ENCODE peak calls at places on chromosomes 5 and 9, in ten cellular contexts. T, H, F, G, X, O, L, M, B and Q are unnamed samples.

GRCh38 chr5:160629007-160629402 is 207.3 kb downstream of the PTTG1 start:
- DNase-seq in X (no peak), L (no peak), F (no peak), H (no peak), T (no peak), B (no peak), O (no peak), G (no peak), M (no peak), Q (no peak)

GRCh38 chr5:32280656-32281081 is 32.1 kb downstream of the MTMR12 start:
- DNase-seq in G (no peak), F (no peak), T (no peak), X (no peak), L (no peak), B (no peak), O (no peak), H (no peak), M (no peak), Q (peak)

GRCh38 chr5:60492958-60493357 is 207.0 kb downstream of the DEPDC1B start:
- DNase-seq in M (peak), L (peak), O (peak), X (peak), B (peak), H (peak), T (no peak), G (peak), F (no peak), Q (no peak)

GRCh38 chr9:70949239-70949638 is 172.2 kb downstream of the TRPM3 start:
- DNase-seq in L (no peak), T (no peak), H (no peak), X (no peak), O (no peak), M (no peak), F (no peak), G (no peak), B (no peak), Q (peak)

GRCh38 chr5:151751091-151751490 is 7.3 kb downstream of the ATOX1 start:
- DNase-seq in H (no peak), O (peak), G (no peak), X (no peak), F (no peak), L (peak), M (no peak), T (no peak), B (peak), Q (no peak)

GRCh38 chr9:115553082-115553481 is 435.1 kb upstream of the TNC start:
- DNase-seq in X (no peak), G (no peak), H (peak), T (no peak), L (no peak), O (peak), M (no peak), B (no peak), F (peak), Q (no peak)

GRCh38 chr9:90894956-90895687 is 93.5 kb downstream of the SYK start:
- DNase-seq in O (peak), F (peak), X (peak), G (peak), H (no peak), T (no peak), L (peak), B (no peak), M (no peak), Q (no peak)

GRCh38 chr9:133955821-133956411 is 36.2 kb downstream of the VAV2 start:
- DNase-seq in B (peak), G (no peak), H (peak), M (no peak), T (peak), F (peak), X (no peak), O (peak), L (peak), Q (no peak)

GRCh38 chr5:81530919-81531318 is 137.0 kb upstream of the ACOT12 start:
- DNase-seq in T (no peak), X (no peak), G (no peak), F (no peak), M (no peak), H (no peak), O (no peak), L (no peak), B (peak), Q (no peak)

GRCh38 chr9:106708147-106708838 is 154.7 kb upstream of the ZNF462 start:
- DNase-seq in T (no peak), X (no peak), H (no peak), L (peak), F (no peak), O (no peak), B (peak), M (no peak), G (no peak), Q (no peak)

DNA sequence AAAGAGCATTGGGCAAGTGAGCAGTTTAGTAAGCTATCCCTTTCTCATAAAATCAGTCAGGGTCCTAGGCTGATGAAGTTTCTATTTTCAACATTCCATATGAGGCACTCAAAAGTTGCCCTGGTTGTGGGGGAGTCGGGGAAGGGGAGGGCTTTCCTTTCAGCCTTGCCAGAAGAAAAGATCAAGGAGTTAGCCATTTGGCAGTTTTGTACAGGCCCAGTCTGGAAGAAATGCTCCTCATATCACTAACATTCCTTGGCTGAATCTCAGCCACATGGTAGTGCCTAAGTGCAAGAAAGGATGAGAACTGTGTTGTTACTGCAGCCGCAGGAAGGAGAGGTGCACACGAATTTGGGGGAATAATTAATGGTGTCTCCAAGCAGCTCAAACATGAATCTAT is 60.8 kb downstream of the ZNF474 start:
- DNase-seq in M (no peak), L (no peak), T (no peak), X (no peak), O (no peak), H (no peak), F (no peak), G (no peak), B (no peak), Q (no peak)
- H3K4me2 ChIP-seq in M (no peak), L (no peak), T (no peak), X (no peak), O (no peak), H (no peak), F (no peak), G (no peak), B (no peak), Q (no peak)

DNA sequence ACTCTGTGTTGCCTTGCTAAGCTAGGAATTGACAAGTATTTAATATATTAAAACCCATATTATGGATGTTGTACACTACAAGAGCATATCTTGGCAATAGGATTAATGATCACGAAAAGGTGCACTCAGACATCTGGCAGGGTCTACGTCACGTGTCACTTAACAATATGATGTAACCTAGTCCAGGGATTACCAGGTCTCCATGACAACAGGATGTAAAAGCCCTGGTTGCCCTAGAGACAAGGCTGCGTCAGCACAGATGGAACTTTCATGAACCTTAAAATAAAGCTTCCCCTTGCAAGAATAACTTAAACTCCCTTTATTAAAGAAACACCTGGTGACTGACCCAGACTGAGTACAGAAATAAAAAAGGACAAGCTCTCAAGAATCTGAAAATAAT is 717.8 kb downstream of the CDH18 start:
- DNase-seq in M (no peak), O (no peak), T (no peak), B (no peak), H (no peak), G (no peak), L (no peak), X (no peak), F (peak), Q (peak)
- H3K4me2 ChIP-seq in M (no peak), O (no peak), T (no peak), B (no peak), H (no peak), G (no peak), L (no peak), X (no peak), F (no peak), Q (peak)

GRCh38 chr5:75460947-75461346 is 50.5 kb downstream of the CERT1 start:
- DNase-seq in G (no peak), X (no peak), F (no peak), T (no peak), H (no peak), M (no peak), L (no peak), B (no peak), O (no peak), Q (no peak)
- H3K4me2 ChIP-seq in G (no peak), X (no peak), F (no peak), T (peak), H (no peak), M (no peak), L (no peak), B (peak), O (no peak), Q (no peak)

GRCh38 chr5:56668996-56669395 is 146.4 kb upstream of the MAP3K1 start:
- DNase-seq in X (no peak), B (no peak), T (no peak), O (no peak), M (peak), G (no peak), H (no peak), L (no peak), F (no peak), Q (no peak)
- H3K4me2 ChIP-seq in X (no peak), B (no peak), T (no peak), O (no peak), M (peak), G (no peak), H (no peak), L (no peak), F (no peak), Q (peak)

DNA sequence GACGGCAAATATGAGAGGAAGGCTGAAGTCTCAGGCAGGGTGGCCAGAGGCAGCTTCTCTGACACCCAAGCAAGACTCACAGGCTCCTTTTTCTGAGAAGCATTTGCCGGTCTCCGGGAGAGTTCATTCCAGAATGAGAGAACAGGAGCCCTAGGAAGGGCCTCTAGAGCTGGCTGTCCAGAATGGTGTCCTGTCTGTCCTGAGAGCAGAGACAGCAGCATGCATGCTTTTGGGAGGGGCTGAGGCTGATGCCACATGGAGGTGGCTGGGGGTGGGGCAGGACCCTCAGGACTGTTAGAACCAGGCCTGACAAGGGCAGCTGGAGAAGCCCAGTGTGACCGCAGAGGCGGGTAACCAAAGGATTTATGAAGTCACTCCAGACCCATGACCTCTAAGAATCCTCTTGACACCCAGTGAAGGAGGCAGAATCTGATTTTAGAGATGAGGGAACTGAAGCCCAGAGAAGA is 60.0 kb downstream of the SHB start:
- DNase-seq in L (peak), B (no peak), F (no peak), G (no peak), O (peak), T (no peak), X (no peak), M (no peak), H (no peak), Q (no peak)
- H3K4me2 ChIP-seq in L (no peak), B (no peak), F (no peak), G (no peak), O (no peak), T (no peak), X (peak), M (peak), H (peak), Q (no peak)

GRCh38 chr9:126649477-126649876 is 35.7 kb downstream of the LMX1B start:
- DNase-seq in L (no peak), B (no peak), T (no peak), G (no peak), F (no peak), M (no peak), O (no peak), X (no peak), H (no peak), Q (no peak)

GRCh38 chr9:126650404-126650804 is 36.7 kb downstream of the LMX1B start:
- DNase-seq in T (no peak), B (no peak), M (no peak), X (no peak), O (no peak), G (no peak), L (no peak), H (no peak), F (no peak), Q (no peak)

GRCh38 chr9:126647585-126648110 is 33.9 kb downstream of the LMX1B start:
- DNase-seq in G (no peak), H (no peak), T (no peak), F (no peak), O (no peak), X (no peak), B (no peak), L (no peak), M (no peak), Q (no peak)

GRCh38 chr9:126650830-126651341 is 37.2 kb downstream of the LMX1B start:
- DNase-seq in X (no peak), O (no peak), T (no peak), M (peak), G (no peak), L (no peak), B (no peak), F (no peak), H (no peak), Q (no peak)

GRCh38 chr9:126652140-126652558 is 38.4 kb downstream of the LMX1B start:
- DNase-seq in X (no peak), L (no peak), O (no peak), M (peak), T (no peak), F (peak), G (no peak), H (no peak), B (no peak), Q (no peak)
- H3K4me2 ChIP-seq in X (no peak), L (no peak), O (no peak), M (peak), T (no peak), F (peak), G (no peak), H (no peak), B (no peak), Q (no peak)